ENCODE peak calls at places on chromosome 15, in eight cellular contexts. F is transverse colon, B is sigmoid colon, Z is endothelial cell of umbilical vein, W is HepG2, Q is esophagus muscularis mucosa, T is suprapubic skin, U is K562. Y is an unnamed sample.

GRCh38 chr15:101530224-101530958 is 40.9 kb upstream of the PCSK6 start:
- DNase-seq in U (no peak), T (no peak), W (no peak), Z (no peak), F (peak; percentile 27), B (no peak), Q (peak; percentile 79), Y (no peak)

GRCh38 chr15:56519000-56519399 is 54.1 kb upstream of the MNS1 start:
- DNase-seq in B (no peak), F (no peak), W (no peak), U (no peak), T (no peak), Z (no peak), Q (no peak), Y (no peak)

GRCh38 chr15:86231864-86232801 is 152.5 kb downstream of the AGBL1 start:
- DNase-seq in U (peak; percentile 14), B (no peak), W (peak; percentile 12), Z (no peak), Q (no peak), T (no peak), F (peak; percentile 17), Y (peak; percentile 31)

GRCh38 chr15:63473999-63474809 is 30.2 kb upstream of the USP3 start:
- DNase-seq in U (no peak), Z (no peak), T (no peak), B (no peak), Q (no peak), F (peak; percentile 74), W (peak; percentile 99), Y (peak; percentile 86)

GRCh38 chr15:68316061-68316804 is 38.7 kb downstream of the FEM1B start:
- DNase-seq in U (peak; percentile 40), Z (peak; percentile 29), Q (no peak), B (peak; percentile 58), T (peak; percentile 52), W (no peak), F (no peak), Y (no peak)

GRCh38 chr15:50774450-50774849 is 8.9 kb upstream of the SPPL2A start:
- DNase-seq in Q (no peak), B (no peak), F (no peak), T (no peak), Z (no peak), W (no peak), U (no peak), Y (no peak)

GRCh38 chr15:39396979-39397615 is 183.8 kb upstream of the THBS1 start:
- DNase-seq in F (no peak), Q (no peak), T (no peak), B (no peak), U (peak; percentile 41), W (no peak), Z (no peak), Y (no peak)

GRCh38 chr15:87682527-87682926 is 574.0 kb downstream of the NTRK3 start:
- DNase-seq in Z (no peak), U (peak; percentile 57), Q (no peak), W (no peak), F (no peak), T (no peak), B (no peak), Y (no peak)

GRCh38 chr15:66772604-66772966 is 70.5 kb downstream of the SMAD6 start:
- DNase-seq in Q (no peak), B (no peak), U (no peak), F (no peak), T (no peak), W (peak; percentile 25), Z (no peak), Y (no peak)

GRCh38 chr15:89385596-89386242 is 51.1 kb upstream of the POLG start:
- DNase-seq in U (no peak), B (no peak), W (no peak), T (no peak), F (no peak), Z (no peak), Q (no peak), Y (no peak)

GRCh38 chr15:23734856-23735255 is 47.8 kb upstream of the NDN start:
- DNase-seq in U (no peak), F (no peak), Z (no peak), W (no peak), Q (no peak), T (no peak), B (no peak), Y (no peak)

GRCh38 chr15:85010472-85011209 is 29.0 kb downstream of the PDE8A start:
- DNase-seq in Z (peak; percentile 84), B (no peak), W (no peak), T (no peak), F (no peak), Q (no peak), U (no peak), Y (no peak)
- H3K4me1 ChIP-seq in Z (peaks cover 12% of the 10 kb centered on the region), B (peaks cover 46% of the 10 kb centered on the region), W (peaks cover 57% of the 10 kb centered on the region), T (peaks cover 39% of the 10 kb centered on the region), F (peaks cover 49% of the 10 kb centered on the region), Q (peaks cover 60% of the 10 kb centered on the region), U (peaks cover 41% of the 10 kb centered on the region), Y (no peaks in the 10 kb centered on the region)

GRCh38 chr15:20358781-20359414 is 182.7 kb downstream of the GOLGA6L6 start:
- DNase-seq in B (no peak), Z (no peak), Q (no peak), F (no peak), U (no peak), T (no peak), W (no peak), Y (no peak)
- H3K9me3 ChIP-seq in B (no peaks in the 10 kb centered on the region), Z (peaks cover 36% of the 10 kb centered on the region), Q (no peaks in the 10 kb centered on the region), F (no peaks in the 10 kb centered on the region), U (no peaks in the 10 kb centered on the region), T (no peaks in the 10 kb centered on the region), W (no peaks in the 10 kb centered on the region), Y (no peaks in the 10 kb centered on the region)

GRCh38 chr15:43775411-43775965 is 1.3 kb downstream of the ELL3 start:
- DNase-seq in B (no peak), F (peak; percentile 89), W (peak; percentile 79), Z (peak; percentile 45), U (no peak), T (peak; percentile 76), Q (no peak), Y (peak; percentile 62)
- TF ChIP-seq POLR2AphosphoS5 in B (peak; percentile 28), F (peak; percentile 92), W (no peak), Z (no peak), U (no peak), T (no peak), Q (peak; percentile 23), Y (peak; percentile 75)

DNA sequence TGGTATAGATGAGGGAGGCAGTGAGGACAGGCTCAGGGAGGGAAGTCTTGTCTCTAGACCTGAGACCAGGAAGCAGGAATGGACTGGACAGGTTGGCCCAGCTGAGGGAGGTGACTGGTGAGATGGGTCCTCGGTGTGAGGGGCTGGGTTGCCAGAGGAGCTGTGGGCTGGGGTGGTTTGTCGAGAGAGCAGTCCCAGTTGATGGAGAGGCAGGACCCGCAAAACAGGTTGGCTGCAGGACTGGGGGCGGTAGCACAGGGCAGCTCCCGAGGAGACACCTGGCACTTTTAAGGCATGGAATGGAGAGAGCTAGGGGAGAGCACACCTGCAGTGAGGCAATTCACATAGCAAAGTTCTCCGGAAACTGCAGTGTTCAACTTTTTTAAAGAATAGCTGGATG is 14.7 kb downstream of the IGF1R start:
- DNase-seq in U (no peak), F (no peak), T (no peak), Q (no peak), B (no peak), W (no peak), Z (no peak), Y (no peak)
- H3K4me1 ChIP-seq in U (no peaks in the 10 kb centered on the region), F (peaks cover 8% of the 10 kb centered on the region), T (peaks cover 29% of the 10 kb centered on the region), Q (peaks cover 77% of the 10 kb centered on the region), B (peaks cover 90% of the 10 kb centered on the region), W (peaks cover 100% of the 10 kb centered on the region), Z (peaks cover 6% of the 10 kb centered on the region), Y (peaks cover 26% of the 10 kb centered on the region)

Y was measured in prostate gland.